ENCODE peak calls at places on chromosome 10, in six cellular contexts. L, K, B, P, A and E are unnamed samples.

GRCh38 chr10:127338391-127339108 is 142.2 kb upstream of the INSYN2A start:
- DNase-seq in L (no peak), K (no peak), B (no peak), P (no peak), A (no peak), E (no peak)

GRCh38 chr10:112137381-112137987 is 46.1 kb downstream of the GPAM start:
- DNase-seq in L (peak), K (peak), B (peak), P (peak), A (peak), E (peak)

GRCh38 chr10:130493021-130493420 is 356.8 kb downstream of the GLRX3 start:
- DNase-seq in L (no peak), K (no peak), B (no peak), P (no peak), A (no peak), E (no peak)

GRCh38 chr10:62958980-62959379 is 142.8 kb upstream of the EGR2 start:
- DNase-seq in L (no peak), K (no peak), B (no peak), P (no peak), A (no peak), E (no peak)

GRCh38 chr10:129035052-129035805 is 431.8 kb upstream of the MGMT start:
- DNase-seq in L (peak), K (no peak), B (no peak), P (no peak), A (no peak), E (peak)

GRCh38 chr10:48444861-48445841 is 138.7 kb downstream of the MAPK8 start:
- DNase-seq in L (peak), K (peak), B (no peak), P (peak), A (peak), E (no peak)

GRCh38 chr10:6990891-6991290 is 410.8 kb upstream of the PRKCQ start:
- DNase-seq in L (no peak), K (no peak), B (no peak), P (no peak), A (no peak), E (no peak)

GRCh38 chr10:113397031-113397430 is 155.8 kb upstream of the HABP2 start:
- DNase-seq in L (no peak), K (no peak), B (no peak), P (no peak), A (no peak), E (no peak)

GRCh38 chr10:52820316-52820715 is 47.7 kb upstream of the MBL2 start:
- DNase-seq in L (no peak), K (no peak), B (no peak), P (no peak), A (no peak), E (no peak)

GRCh38 chr10:60737242-60737641 is 41.0 kb upstream of the CDK1 start:
- DNase-seq in L (no peak), K (peak), B (no peak), P (no peak), A (no peak), E (no peak)

GRCh38 chr10:100747826-100748231 is 2.4 kb downstream of the PAX2 start:
- DNase-seq in L (peak), K (no peak), B (no peak), P (no peak), A (no peak), E (no peak)

GRCh38 chr10:78361031-78361430 is 327.4 kb downstream of the RPS24 start:
- DNase-seq in L (no peak), K (no peak), B (no peak), P (no peak), A (no peak), E (no peak)

GRCh38 chr10:47326927-47327330 is 4.7 kb downstream of the GDF2 start:
- DNase-seq in L (no peak), K (no peak), B (no peak), P (no peak), A (no peak), E (no peak)

GRCh38 chr10:58723977-58724376 is 211.3 kb downstream of the BICC1 start:
- DNase-seq in L (no peak), K (no peak), B (no peak), P (no peak), A (no peak), E (no peak)

GRCh38 chr10:124181656-124182055 is 88.3 kb upstream of the CHST15 start:
- DNase-seq in L (no peak), K (no peak), B (no peak), P (no peak), A (no peak), E (no peak)

GRCh38 chr10:57849726-57850357 is 417.9 kb downstream of the IPMK start:
- DNase-seq in L (peak), K (peak), B (no peak), P (no peak), A (no peak), E (no peak)

GRCh38 chr10:30186371-30186875 is 127.0 kb upstream of the JCAD start:
- DNase-seq in L (peak), K (peak), B (no peak), P (peak), A (peak), E (no peak)

GRCh38 chr10:75358121-75358520 is 43.4 kb downstream of the ZNF503 start:
- DNase-seq in L (no peak), K (no peak), B (no peak), P (no peak), A (no peak), E (no peak)

GRCh38 chr10:33137356-33138007 is 179.5 kb upstream of the ITGB1 start:
- DNase-seq in L (no peak), K (no peak), B (no peak), P (no peak), A (no peak), E (no peak)

GRCh38 chr10:112232670-112233069 is 49.1 kb upstream of the GPAM start:
- DNase-seq in L (no peak), K (no peak), B (no peak), P (no peak), A (no peak), E (no peak)

GRCh38 chr10:24097771-24098207 is 111.1 kb upstream of the KIAA1217 start:
- DNase-seq in L (no peak), K (no peak), B (no peak), P (no peak), A (no peak), E (no peak)